ENCODE peak calls at places on chromosomes 4 and X, in seven cellular contexts. W is right atrium auricular region; J is mesendoderm; X is naive thymus-derived CD4-positive, alpha-beta T cell; G is hepatocyte; Z is foreskin keratinocyte; A is SJCRH30. D is an unnamed sample.

GRCh38 chrX:139106111-139106510 is 394.6 kb upstream of the FGF13 start:
- DNase-seq in G (peak; percentile 3), X (no peak), J (peak; percentile 18), A (no peak), W (no peak), Z (no peak), D (no peak)

GRCh38 chr4:126271266-126271665 is 956.5 kb downstream of the FAT4 start:
- DNase-seq in A (no peak), J (peak; percentile 4), X (no peak), Z (peak; percentile 2), W (no peak), G (no peak), D (no peak)

GRCh38 chrX:148501121-148502066 is 977 bp downstream of the AFF2 start:
- DNase-seq in Z (no peak), G (peak; percentile 18), W (no peak), A (no peak), J (peak; percentile 54), X (peak; percentile 7), D (no peak)

GRCh38 chrX:27446423-27446822 is 16.7 kb downstream of the PPP4R3C start:
- DNase-seq in A (no peak), J (no peak), X (no peak), G (no peak), W (no peak), Z (no peak), D (no peak)

GRCh38 chrX:39613997-39614679 is 483.6 kb downstream of the BCOR start:
- DNase-seq in X (no peak), J (peak; percentile 4), W (no peak), A (peak; percentile 30), G (peak; percentile 26), Z (no peak), D (no peak)

GRCh38 chr4:21948347-21949072 is at the start of gene KCNIP4:
- DNase-seq in W (no peak), G (peak; percentile 63), Z (no peak), X (no peak), J (peak; percentile 52), A (no peak), D (peak; percentile 37)

GRCh38 chrX:2690856-2691542 is at the start of gene CD99:
- DNase-seq in A (peak; percentile 91), Z (peak; percentile 75), W (peak; percentile 90), G (peak; percentile 97), X (peak; percentile 84), J (peak; percentile 90), D (peak; percentile 51)

GRCh38 chrX:45900751-45901150 is 644.5 kb downstream of the ZNF674 start:
- DNase-seq in A (no peak), J (no peak), X (no peak), W (no peak), Z (no peak), G (peak; percentile 16), D (no peak)

GRCh38 chr4:20254517-20255250 is 3.0 kb downstream of the SLIT2 start:
- DNase-seq in Z (peak; percentile 25), A (no peak), G (peak; percentile 46), X (no peak), W (no peak), J (peak; percentile 71), D (peak; percentile 8)

GRCh38 chrX:16185725-16186136 is 18.4 kb downstream of the MAGEB17 start:
- DNase-seq in J (peak; percentile 54), Z (peak; percentile 62), G (no peak), X (no peak), W (no peak), A (peak; percentile 24), D (no peak)

GRCh38 chr4:81165853-81166430 is 49.1 kb downstream of the PRKG2 start:
- DNase-seq in A (no peak), J (peak; percentile 21), W (no peak), X (no peak), Z (no peak), G (no peak), D (peak; percentile 9)

GRCh38 chr4:132333723-132334045 is 815.4 kb upstream of the PCDH10 start:
- DNase-seq in A (no peak), G (no peak), W (no peak), Z (peak; percentile 77), X (no peak), J (no peak), D (no peak)

GRCh38 chrX:134896194-134896593 is 94.6 kb upstream of the SMIM10 start:
- DNase-seq in Z (no peak), A (no peak), G (no peak), W (no peak), X (no peak), J (no peak), D (no peak)

GRCh38 chr4:165335163-165335703 is 7.8 kb downstream of the MSMO1 start:
- DNase-seq in Z (no peak), A (no peak), X (no peak), G (no peak), W (no peak), J (no peak), D (no peak)

GRCh38 chrX:74371823-74372222 is 49.5 kb upstream of the SLC16A2 start:
- DNase-seq in Z (peak; percentile 5), X (no peak), J (no peak), G (no peak), W (no peak), A (no peak), D (no peak)

GRCh38 chr4:67087897-67088296 is 457.4 kb downstream of the CENPC start:
- DNase-seq in G (peak; percentile 51), Z (peak; percentile 25), W (peak; percentile 77), J (peak; percentile 65), X (no peak), A (peak; percentile 49), D (peak; percentile 45)

GRCh38 chr4:163991268-163991667 is 496.8 kb downstream of the TMA16 start:
- DNase-seq in A (no peak), G (peak; percentile 9), J (peak; percentile 81), X (no peak), W (no peak), Z (peak; percentile 42), D (no peak)

GRCh38 chr4:8905773-8906667 is 34.4 kb upstream of the HMX1 start:
- DNase-seq in Z (no peak), J (no peak), W (no peak), G (no peak), X (no peak), A (no peak), D (peak; percentile 3)

GRCh38 chr4:73051625-73052024 is 17.9 kb downstream of the COX18 start:
- DNase-seq in G (no peak), J (no peak), A (no peak), X (no peak), Z (no peak), W (no peak), D (no peak)

GRCh38 chrX:70969635-70970481 is 39.0 kb upstream of the SLC7A3 start:
- DNase-seq in J (peak; percentile 54), W (no peak), A (no peak), G (no peak), X (no peak), Z (no peak), D (no peak)

GRCh38 chr4:149997881-149998421 is 80.3 kb upstream of the DCLK2 start:
- DNase-seq in G (peak; percentile 56), Z (peak; percentile 68), J (peak; percentile 37), A (no peak), X (no peak), W (no peak), D (no peak)

GRCh38 chrX:69155786-69156520 is 9.3 kb downstream of the PJA1 start:
- DNase-seq in Z (no peak), A (no peak), W (no peak), G (no peak), X (no peak), J (no peak), D (no peak)

GRCh38 chr4:147198411-147199051 is 252.9 kb upstream of the TTC29 start:
- DNase-seq in X (no peak), W (no peak), A (no peak), J (peak; percentile 78), Z (no peak), G (no peak), D (no peak)

GRCh38 chrX:129831486-129831885 is 12.2 kb downstream of the ZDHHC9 start:
- DNase-seq in Z (no peak), W (no peak), X (no peak), A (peak; percentile 26), J (no peak), G (no peak), D (no peak)

GRCh38 chr4:78002260-78002659 is 54.9 kb upstream of the FRAS1 start:
- DNase-seq in G (no peak), J (peak; percentile 80), X (no peak), A (no peak), Z (peak; percentile 52), W (no peak), D (no peak)

GRCh38 chrX:43827791-43828190 is 54.5 kb downstream of the MAOB start:
- DNase-seq in A (no peak), W (no peak), X (no peak), J (no peak), G (no peak), Z (no peak), D (no peak)
- H3K4me1 ChIP-seq in A (no peaks in the 10 kb centered on the region), W (no peaks in the 10 kb centered on the region), X (no peaks in the 10 kb centered on the region), J (no peaks in the 10 kb centered on the region), G (no peaks in the 10 kb centered on the region), Z (no peaks in the 10 kb centered on the region), D (no peaks in the 10 kb centered on the region)

GRCh38 chrX:19769467-19769866 is 117.9 kb downstream of the SH3KBP1 start:
- DNase-seq in Z (no peak), A (no peak), W (no peak), X (no peak), J (no peak), G (no peak), D (no peak)

GRCh38 chrX:19774905-19775304 is 112.5 kb downstream of the SH3KBP1 start:
- DNase-seq in A (no peak), Z (no peak), J (no peak), W (no peak), G (no peak), X (no peak), D (no peak)

GRCh38 chrX:19776753-19777152 is 110.6 kb downstream of the SH3KBP1 start:
- DNase-seq in A (no peak), Z (no peak), X (no peak), J (no peak), W (no peak), G (no peak), D (no peak)

GRCh38 chrX:19772759-19773623 is 114.4 kb downstream of the SH3KBP1 start:
- DNase-seq in J (no peak), G (no peak), W (no peak), A (peak; percentile 47), Z (no peak), X (no peak), D (no peak)

GRCh38 chrX:19772306-19772705 is 115.1 kb downstream of the SH3KBP1 start:
- DNase-seq in G (no peak), Z (no peak), J (no peak), A (peak; percentile 7), X (no peak), W (no peak), D (no peak)
- H3K4me1 ChIP-seq in G (no peaks in the 10 kb centered on the region), Z (no peaks in the 10 kb centered on the region), J (no peaks in the 10 kb centered on the region), A (peaks cover 21% of the 10 kb centered on the region), X (peaks cover 53% of the 10 kb centered on the region), W (no peaks in the 10 kb centered on the region), D (no peaks in the 10 kb centered on the region)

DNA sequence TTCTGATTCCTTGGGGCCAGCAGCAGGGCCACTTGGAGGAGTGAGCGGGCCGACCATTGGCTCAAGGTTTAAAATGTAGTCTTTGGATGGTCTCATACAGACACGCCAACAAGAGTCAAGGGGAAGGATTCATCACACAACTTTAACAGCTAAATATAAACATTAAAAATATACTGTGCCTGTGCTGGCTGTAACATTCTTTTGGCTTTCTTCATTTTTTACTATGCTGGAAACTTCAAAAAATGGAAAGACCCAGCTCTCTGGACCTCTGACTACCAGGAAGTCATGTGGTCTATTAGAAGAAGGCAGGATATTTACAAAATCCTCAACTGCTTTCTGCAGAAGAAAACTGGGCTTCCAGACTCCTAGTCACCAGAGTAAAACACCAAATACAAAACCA is 49.8 kb upstream of the KLF3 start:
- DNase-seq in G (no peak), Z (no peak), W (no peak), J (no peak), A (no peak), X (no peak), D (no peak)
- H3K4me1 ChIP-seq in G (peaks cover 11% of the 10 kb centered on the region), Z (no peaks in the 10 kb centered on the region), W (no peaks in the 10 kb centered on the region), J (no peaks in the 10 kb centered on the region), A (no peaks in the 10 kb centered on the region), X (peaks cover 18% of the 10 kb centered on the region), D (no peaks in the 10 kb centered on the region)

GRCh38 chr4:41362647-41363383 is 106.1 kb downstream of the UCHL1 start:
- DNase-seq in G (no peak), J (peak; percentile 82), A (no peak), W (no peak), X (no peak), Z (no peak), D (no peak)
- H3K4me1 ChIP-seq in G (peaks cover 10% of the 10 kb centered on the region), J (peaks cover 19% of the 10 kb centered on the region), A (no peaks in the 10 kb centered on the region), W (peaks cover 48% of the 10 kb centered on the region), X (no peaks in the 10 kb centered on the region), Z (no peaks in the 10 kb centered on the region), D (peaks cover 27% of the 10 kb centered on the region)

D was measured in BE2C.